ENCODE peak calls at places on chromosomes 2 and 18, in eight cellular contexts. U, L, T, X, N, K, Z and V are unnamed samples.

GRCh38 chr18:49094979-49095632 is 144.3 kb upstream of the SMAD7 start:
- DNase-seq in U (peak), L (no peak), T (peak), X (no peak), N (no peak), K (no peak), Z (no peak), V (peak)

GRCh38 chr2:54574107-54574859 is 118.2 kb downstream of the SPTBN1 start:
- DNase-seq in U (peak), L (no peak), T (peak), X (peak), N (no peak), K (no peak), Z (peak), V (peak)

GRCh38 chr2:55161295-55162210 is 70.5 kb downstream of the CLHC1 start:
- DNase-seq in U (no peak), L (peak), T (no peak), X (no peak), N (no peak), K (no peak), Z (no peak), V (no peak)

GRCh38 chr2:64718250-64718866 is 64.6 kb upstream of the SERTAD2 start:
- DNase-seq in U (no peak), L (no peak), T (no peak), X (no peak), N (no peak), K (no peak), Z (no peak), V (no peak)

GRCh38 chr18:63518178-63519012 is 23.8 kb upstream of the SERPINB12 start:
- DNase-seq in U (peak), L (no peak), T (peak), X (peak), N (peak), K (peak), Z (peak), V (peak)

GRCh38 chr2:85924522-85924921 is 35.7 kb upstream of the ST3GAL5 start:
- DNase-seq in U (peak), L (no peak), T (no peak), X (no peak), N (no peak), K (no peak), Z (peak), V (peak)

GRCh38 chr2:121699421-121700328 is 37.0 kb downstream of the NIFK start:
- DNase-seq in U (peak), L (peak), T (peak), X (peak), N (peak), K (peak), Z (peak), V (peak)

GRCh38 chr2:134234535-134234934 is 19.3 kb upstream of the MGAT5 start:
- DNase-seq in U (no peak), L (no peak), T (no peak), X (peak), N (no peak), K (no peak), Z (no peak), V (no peak)

GRCh38 chr2:26649992-26650712 is 9.0 kb upstream of the CIB4 start:
- DNase-seq in U (no peak), L (peak), T (no peak), X (no peak), N (no peak), K (no peak), Z (no peak), V (no peak)

GRCh38 chr2:58313926-58314325 is 72.8 kb upstream of the FANCL start:
- DNase-seq in U (no peak), L (no peak), T (no peak), X (no peak), N (no peak), K (no peak), Z (no peak), V (no peak)

GRCh38 chr2:113275556-113276215 is 3.0 kb downstream of the PAX8 start:
- DNase-seq in U (no peak), L (no peak), T (no peak), X (no peak), N (no peak), K (no peak), Z (no peak), V (no peak)

GRCh38 chr2:218658671-218659257 is 659 bp downstream of the ZNF142 start:
- DNase-seq in U (peak), L (no peak), T (peak), X (peak), N (peak), K (no peak), Z (no peak), V (peak)
- TF ChIP-seq CTCF in U (peak), L (peak), T (peak), X (peak), N (peak), K (peak), Z (no peak), V (peak)

DNA sequence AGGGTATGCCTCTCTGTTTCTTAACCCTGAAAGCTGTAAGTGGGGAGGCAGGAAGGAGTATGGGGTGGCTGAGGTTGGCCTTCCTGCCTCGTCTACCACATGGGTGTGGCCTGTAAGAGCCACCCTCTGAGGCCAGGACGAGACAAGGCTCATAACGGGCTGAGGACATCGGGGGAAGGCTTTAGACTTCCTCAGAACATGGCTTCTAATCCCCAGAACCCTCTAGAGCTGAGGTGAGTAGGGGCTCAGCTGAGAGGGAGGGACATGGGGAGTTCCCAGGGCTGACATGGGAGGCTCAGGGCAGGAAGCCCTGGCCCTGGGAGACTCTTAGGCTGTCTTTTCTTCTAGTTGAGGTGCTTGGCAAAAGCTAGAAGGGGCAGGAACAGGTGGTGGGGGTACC is 36.7 kb downstream of the EMX1 start:
- DNase-seq in U (no peak), L (no peak), T (no peak), X (peak), N (no peak), K (no peak), Z (no peak), V (no peak)
- H3K4me3 ChIP-seq in U (no peak), L (no peak), T (no peak), X (no peak), N (no peak), K (no peak), Z (no peak), V (no peak)

DNA sequence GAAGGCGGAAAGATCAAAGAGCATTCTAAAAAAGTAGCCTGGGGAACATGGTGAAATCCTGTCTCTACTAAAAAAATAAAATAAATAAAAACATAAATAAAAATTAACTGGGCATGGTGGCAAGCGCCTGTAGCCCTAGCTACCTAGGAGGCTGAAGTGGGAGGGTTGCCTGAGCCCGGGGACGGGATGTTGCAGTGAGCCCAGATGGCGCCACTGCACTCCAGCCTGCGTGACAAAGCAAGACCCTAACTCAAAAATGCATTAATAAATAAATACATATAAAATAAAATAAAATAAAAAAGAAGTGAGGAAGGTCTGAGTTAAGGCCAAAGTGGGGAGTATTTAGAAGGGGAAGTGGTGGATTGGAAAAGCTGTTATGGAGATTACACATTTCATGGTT is 1.3 kb upstream of the PSMD14 start:
- DNase-seq in U (no peak), L (no peak), T (no peak), X (no peak), N (no peak), K (no peak), Z (no peak), V (no peak)
- TF ChIP-seq CTCF in U (no peak), L (no peak), T (no peak), X (peak), N (no peak), K (no peak), Z (no peak), V (no peak)

GRCh38 chr2:50770299-50770698 is 261.6 kb downstream of the NRXN1 start:
- DNase-seq in U (no peak), L (no peak), T (no peak), X (no peak), N (no peak), K (no peak), Z (no peak), V (no peak)
- H3K4me3 ChIP-seq in U (no peak), L (no peak), T (no peak), X (no peak), N (no peak), K (no peak), Z (no peak), V (no peak)

DNA sequence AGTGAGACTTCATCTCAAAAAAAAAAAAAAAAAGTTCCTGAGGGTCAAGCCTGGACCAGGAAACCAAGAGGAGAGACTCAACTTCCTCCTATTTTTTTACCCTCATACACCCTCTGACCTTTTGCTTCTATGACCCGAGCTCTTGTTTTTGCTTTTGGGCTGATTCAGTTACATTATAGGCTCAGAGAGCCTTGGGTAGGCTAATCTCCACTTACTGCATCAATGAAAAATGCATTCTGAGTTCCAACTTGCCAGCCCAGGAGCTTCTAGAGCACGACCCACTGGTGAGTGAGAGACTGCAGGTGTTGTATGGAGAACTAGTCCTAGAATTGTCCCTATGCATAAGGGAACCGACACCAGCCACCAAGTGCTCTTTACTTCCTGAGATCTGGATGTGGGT is 91.1 kb downstream of the CABLES1 start:
- DNase-seq in U (peak), L (no peak), T (peak), X (peak), N (no peak), K (no peak), Z (no peak), V (peak)
- TF ChIP-seq CTCF in U (no peak), L (no peak), T (no peak), X (peak), N (no peak), K (no peak), Z (no peak), V (no peak)

DNA sequence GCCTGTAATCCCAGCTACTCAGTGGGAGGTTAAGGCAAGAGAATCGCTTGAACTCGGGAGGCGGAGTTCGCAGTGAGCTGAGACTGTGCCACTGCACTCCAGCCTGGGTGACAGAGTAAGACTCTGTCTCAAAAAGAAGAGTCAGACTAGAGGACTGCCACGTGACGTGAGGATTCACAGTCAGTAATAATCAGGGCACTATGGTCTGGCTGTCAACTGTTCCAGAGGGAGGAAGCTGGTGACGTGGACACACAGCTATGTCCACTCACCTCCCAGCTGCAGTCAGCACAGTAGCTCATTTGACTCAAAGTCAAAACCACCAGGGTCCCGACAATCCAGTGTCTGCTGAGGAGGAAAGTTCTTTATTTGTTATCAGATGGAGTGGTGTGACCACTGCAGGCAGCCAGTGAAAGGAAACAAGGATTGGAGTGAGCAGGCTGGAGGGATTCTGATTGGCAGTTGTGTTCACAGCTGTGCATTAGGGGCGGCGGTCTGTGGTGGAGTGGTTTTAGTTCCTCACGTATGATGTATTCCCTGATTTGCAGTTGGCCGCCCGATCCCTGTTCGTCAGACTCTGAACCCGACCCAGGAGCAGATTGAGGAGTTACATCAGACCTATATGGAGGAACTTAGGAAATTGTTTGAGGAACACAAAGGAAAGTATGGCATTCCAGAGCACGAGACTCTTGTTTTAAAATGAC is 37.9 kb downstream of the MOGAT1 start:
- DNase-seq in U (peak), L (peak), T (peak), X (peak), N (peak), K (peak), Z (peak), V (peak)
- H3K4me3 ChIP-seq in U (peak), L (peak), T (peak), X (peak), N (peak), K (peak), Z (no peak), V (peak)

GRCh38 chr2:215727507-215728503 is 285.5 kb downstream of the MREG start:
- DNase-seq in U (peak), L (no peak), T (no peak), X (no peak), N (no peak), K (no peak), Z (no peak), V (peak)

GRCh38 chr2:215731108-215731507 is 282.2 kb downstream of the MREG start:
- DNase-seq in U (no peak), L (no peak), T (no peak), X (no peak), N (no peak), K (no peak), Z (no peak), V (no peak)

GRCh38 chr2:215726070-215726469 is 287.3 kb downstream of the MREG start:
- DNase-seq in U (no peak), L (no peak), T (no peak), X (no peak), N (no peak), K (no peak), Z (no peak), V (no peak)

GRCh38 chr2:215729985-215730620 is 283.2 kb downstream of the MREG start:
- DNase-seq in U (no peak), L (no peak), T (no peak), X (no peak), N (no peak), K (no peak), Z (no peak), V (no peak)

DNA sequence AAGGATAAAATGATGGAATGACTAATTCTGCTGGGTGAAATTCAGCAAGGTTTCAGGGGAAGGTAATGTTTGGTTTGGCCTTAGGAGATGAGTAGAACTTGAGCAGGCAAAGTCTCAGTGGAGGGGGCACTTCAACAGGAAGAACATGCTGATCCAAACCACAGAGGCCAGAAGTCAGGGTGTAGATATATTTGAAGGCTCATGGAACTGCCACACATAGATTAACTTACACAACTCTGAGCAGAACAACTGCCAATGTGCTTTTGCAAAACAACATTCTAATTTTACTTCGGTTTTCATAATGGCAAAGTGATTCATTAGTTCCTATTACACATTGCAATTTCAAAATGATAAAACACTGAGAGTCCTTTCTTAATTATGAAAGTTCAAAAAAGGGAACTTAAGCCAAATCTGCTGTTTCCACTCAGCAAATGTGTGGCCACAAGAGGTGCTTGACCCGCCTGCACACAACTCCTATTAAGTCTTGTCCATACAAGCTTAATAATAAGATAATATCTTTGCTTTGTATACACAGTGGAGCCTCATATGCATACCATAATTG is 284.8 kb downstream of the MREG start:
- DNase-seq in U (peak), L (no peak), T (peak), X (no peak), N (no peak), K (no peak), Z (peak), V (peak)
- TF ChIP-seq CTCF in U (peak), L (peak), T (peak), X (no peak), N (no peak), K (no peak), Z (no peak), V (no peak)